ENCODE peak calls at places on chromosomes 12 and 14, in four cellular contexts. O is keratinocyte, K is substantia nigra, N is mesendoderm. B is an unnamed sample.

GRCh38 chr12:24418157-24418556 is 468.7 kb upstream of the SOX5 start:
- DNase-seq in K (no peak), N (no peak), O (no peak), B (no peak)

GRCh38 chr14:22945642-22946041 is 11.2 kb downstream of the HAUS4 start:
- DNase-seq in N (no peak), K (no peak), O (no peak), B (no peak)

GRCh38 chr14:60655114-60655897 is 6.0 kb upstream of the SIX1 start:
- DNase-seq in O (no peak), K (no peak), N (peak), B (no peak)

GRCh38 chr14:77151918-77152588 is 10.5 kb upstream of the ZDHHC22 start:
- DNase-seq in O (no peak), N (no peak), K (no peak), B (no peak)

GRCh38 chr12:132278421-132279183 is 50.8 kb downstream of the GALNT9 start:
- DNase-seq in N (no peak), O (no peak), K (no peak), B (peak)

GRCh38 chr14:92952497-92953298 is 29.7 kb downstream of the CHGA start:
- DNase-seq in O (no peak), K (peak), N (no peak), B (no peak)

GRCh38 chr14:94423465-94424056 is 29.0 kb downstream of the SERPINA11 start:
- DNase-seq in N (peak), O (peak), K (peak), B (peak)

GRCh38 chr12:6468283-6468575 is 2.2 kb downstream of the VAMP1 start:
- DNase-seq in K (no peak), N (no peak), O (no peak), B (no peak)

GRCh38 chr12:587132-587531 is 76.1 kb downstream of the NINJ2 start:
- DNase-seq in K (no peak), N (no peak), O (no peak), B (no peak)

GRCh38 chr14:79051009-79051710 is 881.0 kb downstream of the NRXN3 start:
- DNase-seq in O (no peak), N (no peak), K (no peak), B (no peak)

GRCh38 chr12:27095346-27095745 is 13.0 kb upstream of the C12orf71 start:
- DNase-seq in O (no peak), K (no peak), N (no peak), B (no peak)

GRCh38 chr12:104292872-104293794 is 10.4 kb upstream of the EID3 start:
- DNase-seq in K (no peak), O (no peak), N (peak), B (no peak)

GRCh38 chr12:104852904-104853303 is 105.2 kb downstream of the SLC41A2 start:
- DNase-seq in N (no peak), O (no peak), K (no peak), B (no peak)

GRCh38 chr14:76774471-76775158 is 13.3 kb downstream of the VASH1 start:
- DNase-seq in K (no peak), N (no peak), O (no peak), B (no peak)

GRCh38 chr12:65871865-65872645 is 47.8 kb downstream of the HMGA2 start:
- DNase-seq in N (no peak), K (no peak), O (no peak), B (no peak)
- H3K27ac ChIP-seq in N (no peak), K (no peak), O (no peak), B (no peak)

GRCh38 chr12:122423258-122424165 is 1.0 kb upstream of the CLIP1 start:
- DNase-seq in K (peak), N (peak), O (no peak), B (no peak)

GRCh38 chr12:122422769-122423257 is 344 bp upstream of the CLIP1 start:
- DNase-seq in O (no peak), N (peak), K (no peak), B (no peak)

GRCh38 chr12:122421815-122422737 is at the start of gene CLIP1:
- DNase-seq in N (peak), O (no peak), K (peak), B (peak)

GRCh38 chr12:122421263-122421814 is 1.1 kb downstream of the CLIP1 start:
- DNase-seq in N (peak), K (peak), O (no peak), B (no peak)

DNA sequence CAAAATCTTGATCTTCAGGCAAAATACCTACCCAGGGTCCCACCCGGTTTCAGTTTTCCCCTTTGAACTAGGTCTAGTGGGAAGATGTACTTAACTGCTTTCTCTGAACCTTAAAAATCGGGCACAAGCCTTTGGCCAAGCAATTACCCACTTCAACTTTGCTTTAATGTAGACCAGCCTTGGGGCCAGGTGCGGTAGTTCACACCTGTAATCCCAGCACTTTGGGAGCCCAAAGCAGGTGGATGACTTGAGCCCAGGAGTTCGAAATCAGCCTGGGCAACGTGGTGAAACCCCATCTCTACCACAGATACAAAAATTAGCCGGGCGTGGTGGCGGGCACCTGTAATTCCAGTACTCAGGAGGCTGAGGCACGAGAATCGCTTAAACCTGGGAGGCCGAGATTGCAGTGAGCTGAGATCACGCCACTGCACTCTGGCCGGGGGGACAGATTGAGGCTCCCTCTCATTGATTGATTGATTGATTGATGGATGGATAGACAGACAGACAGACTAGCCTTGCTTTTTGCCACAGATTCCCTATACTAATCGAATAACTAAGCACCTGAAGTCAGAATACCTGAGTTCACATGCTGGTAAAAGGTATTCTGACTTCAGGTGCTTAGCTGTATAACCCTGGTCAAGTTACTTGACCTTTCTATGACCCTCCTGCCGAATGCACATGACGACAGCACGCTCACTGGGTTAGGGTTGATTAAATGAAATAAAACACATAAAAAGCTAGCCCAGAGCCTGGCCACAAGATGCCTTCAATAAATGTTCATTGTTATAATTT is 1.8 kb downstream of the CLIP1 start:
- DNase-seq in K (no peak), O (no peak), N (peak), B (no peak)
- H3K27ac ChIP-seq in K (no peak), O (peak), N (no peak), B (peak)

GRCh38 chr12:122852336-122853275 is 17.3 kb downstream of the HIP1R start:
- DNase-seq in O (no peak), N (no peak), K (peak), B (no peak)
- H3K27ac ChIP-seq in O (peak), N (no peak), K (peak), B (no peak)

GRCh38 chr14:91350483-91350812 is 67.2 kb downstream of the CCDC88C start:
- DNase-seq in N (no peak), O (no peak), K (no peak), B (no peak)
- H3K27ac ChIP-seq in N (no peak), O (no peak), K (no peak), B (no peak)

DNA sequence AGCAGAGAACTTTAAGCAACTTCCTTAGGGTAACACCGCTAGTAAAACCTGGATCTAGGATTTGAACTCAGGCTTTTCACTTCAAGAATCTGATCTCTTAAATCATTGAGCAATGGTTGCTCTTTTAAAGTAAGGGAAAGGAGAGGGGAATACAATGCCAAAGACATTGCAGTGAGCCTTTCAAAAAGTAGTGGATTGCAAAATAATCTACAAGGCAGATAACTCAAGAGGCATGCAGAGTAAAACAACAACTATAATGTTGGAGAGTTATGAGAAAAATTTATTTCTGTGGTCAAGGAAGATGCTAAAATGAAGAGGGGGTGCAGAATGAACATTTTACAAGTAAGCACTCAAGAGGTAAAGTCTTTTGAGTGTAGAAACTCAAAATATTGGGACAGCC is 432.6 kb downstream of the C12orf50 start:
- DNase-seq in N (no peak), O (no peak), K (no peak), B (no peak)
- H3K27ac ChIP-seq in N (no peak), O (no peak), K (no peak), B (no peak)

GRCh38 chr14:54623279-54624004 is 56.5 kb downstream of the SAMD4A start:
- DNase-seq in K (no peak), N (no peak), O (no peak), B (no peak)
- H3K27ac ChIP-seq in K (no peak), N (no peak), O (no peak), B (no peak)

GRCh38 chr14:65291561-65291960 is 121.0 kb upstream of the FUT8 start:
- DNase-seq in O (no peak), N (no peak), K (no peak), B (no peak)
- H3K27ac ChIP-seq in O (peak), N (no peak), K (no peak), B (no peak)

B was measured in pancreas.